ENCODE peak calls at places on chromosomes 16 and 17, in seven cellular contexts. A is heart left ventricle, G is uterus, V is H1, D is gastrocnemius medialis, I is esophagus muscularis mucosa, N is adrenal gland. J is an unnamed sample.

GRCh38 chr17:8954339-8954738 is 11.2 kb downstream of the PIK3R5 start:
- DNase-seq in G (no peak), N (peak; percentile 57), I (peak; percentile 91), D (peak; percentile 55), V (no peak), A (peak; percentile 77), J (peak; percentile 59)

GRCh38 chr17:42618442-42619150 is 9.1 kb downstream of the TUBG1 start:
- DNase-seq in N (peak; percentile 57), A (peak; percentile 82), G (peak; percentile 18), D (peak; percentile 97), I (no peak), V (peak; percentile 77), J (peak; percentile 73)

GRCh38 chr16:20879175-20880053 is 20.7 kb downstream of the DCUN1D3 start:
- DNase-seq in N (no peak), I (no peak), D (no peak), G (no peak), V (no peak), A (no peak), J (no peak)

GRCh38 chr17:13995856-13996635 is 73.3 kb upstream of the COX10 start:
- DNase-seq in A (no peak), D (no peak), I (no peak), N (no peak), G (no peak), V (no peak), J (no peak)

GRCh38 chr16:81069063-81069462 is 8.0 kb downstream of the C16orf46 start:
- DNase-seq in G (no peak), I (no peak), D (no peak), N (no peak), V (no peak), A (no peak), J (no peak)

GRCh38 chr16:3640207-3640606 is 14.3 kb upstream of the DNASE1 start:
- DNase-seq in I (no peak), G (no peak), N (no peak), D (no peak), A (no peak), V (peak; percentile 39), J (no peak)

GRCh38 chr16:56614549-56614991 is 6.2 kb downstream of the MT2A start:
- DNase-seq in N (no peak), V (no peak), I (no peak), G (no peak), A (no peak), D (no peak), J (no peak)

GRCh38 chr16:88264641-88265285 is 118.0 kb upstream of the ZNF469 start:
- DNase-seq in A (peak; percentile 95), V (peak; percentile 70), I (peak; percentile 98), D (peak; percentile 99), G (peak; percentile 97), N (peak; percentile 96), J (peak; percentile 86)

GRCh38 chr17:51391992-51392654 is 131.8 kb downstream of the UTP18 start:
- DNase-seq in G (no peak), V (no peak), A (no peak), N (no peak), I (no peak), D (no peak), J (no peak)

GRCh38 chr17:75658237-75658636 is 8.7 kb downstream of the RECQL5 start:
- DNase-seq in G (no peak), V (no peak), N (no peak), I (no peak), D (no peak), A (no peak), J (no peak)

GRCh38 chr17:75652934-75653549 is 13.9 kb downstream of the RECQL5 start:
- DNase-seq in N (no peak), A (no peak), I (no peak), G (no peak), D (no peak), V (peak; percentile 77), J (no peak)

GRCh38 chr17:75650874-75651273 is 16.1 kb downstream of the RECQL5 start:
- DNase-seq in I (no peak), V (no peak), G (no peak), A (no peak), N (no peak), D (no peak), J (no peak)

GRCh38 chr17:75652341-75652740 is 14.6 kb downstream of the RECQL5 start:
- DNase-seq in V (no peak), N (no peak), I (no peak), A (no peak), D (no peak), G (no peak), J (no peak)

DNA sequence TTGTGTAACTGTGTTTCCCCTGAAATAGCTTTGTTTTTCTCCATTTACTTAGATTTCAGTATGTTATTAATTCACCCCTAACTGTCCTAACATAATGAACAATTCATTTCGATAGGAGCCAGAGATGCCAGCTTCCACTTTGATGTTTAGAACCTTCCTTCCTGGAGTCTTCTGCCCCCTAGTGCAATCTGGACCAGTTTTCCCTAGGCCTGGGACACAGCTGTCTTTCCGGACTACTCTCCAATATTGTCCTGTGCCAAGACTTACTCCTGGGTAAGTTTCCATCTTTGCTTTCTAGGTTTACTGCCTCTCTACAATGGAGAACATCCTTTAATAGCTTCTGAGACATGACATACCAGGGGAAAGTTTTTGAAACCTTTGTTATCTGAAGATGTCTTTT is 12.8 kb downstream of the RECQL5 start:
- DNase-seq in A (no peak), V (no peak), G (no peak), N (no peak), I (no peak), D (no peak), J (no peak)
- H3K4me3 ChIP-seq in A (no peak overlapping the region), V (no peak overlapping the region), G (no peak overlapping the region), N (no peak overlapping the region), I (no peak overlapping the region), D (no peak overlapping the region), J (no peak overlapping the region)

DNA sequence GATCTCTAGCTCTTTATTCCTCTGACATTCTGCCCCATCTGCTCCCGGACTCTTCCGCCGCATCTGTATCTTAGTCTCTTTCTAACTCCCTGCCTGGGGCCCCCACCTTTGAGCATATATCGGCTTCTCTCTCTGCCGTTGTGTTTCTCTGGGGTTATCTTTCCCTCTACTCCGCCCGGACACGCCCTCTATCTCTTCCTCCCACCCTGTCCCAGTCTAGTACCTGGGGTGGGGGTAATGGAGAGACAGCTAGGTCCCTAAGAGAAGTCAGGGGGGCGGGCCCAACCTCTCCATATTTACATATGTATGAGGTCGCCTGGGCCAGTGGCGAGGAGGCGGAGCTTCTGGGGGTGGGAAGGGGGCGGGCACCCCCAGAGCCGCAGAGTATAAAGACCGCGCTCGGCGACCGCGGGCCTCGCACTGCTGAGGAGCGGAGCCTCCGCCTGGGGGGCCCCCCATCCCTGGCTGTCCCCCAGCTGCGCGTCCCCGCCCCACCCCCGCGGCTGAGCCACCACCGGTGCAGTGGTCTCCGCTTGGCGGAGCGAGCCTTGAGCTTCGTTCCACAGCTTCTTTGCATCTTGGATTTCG is at the start of gene ATP1B2:
- DNase-seq in G (peak; percentile 72), I (no peak), N (peak; percentile 83), V (peak; percentile 90), A (peak; percentile 86), D (peak; percentile 42), J (peak; percentile 75)
- TF ChIP-seq POLR2A in G (no peak), I (no peak), N (no peak), V (peak; percentile 81), A (no peak), D (no peak), J (no peak)

GRCh38 chr16:58497468-58497867 is 2.5 kb upstream of the NDRG4 start:
- DNase-seq in G (no peak), A (peak; percentile 19), D (no peak), N (no peak), I (no peak), V (no peak), J (no peak)

GRCh38 chr16:58495861-58496331 is 4.0 kb upstream of the NDRG4 start:
- DNase-seq in N (no peak), I (no peak), D (no peak), G (no peak), V (no peak), A (peak; percentile 28), J (no peak)

GRCh38 chr16:58492735-58493134 is 7.2 kb upstream of the NDRG4 start:
- DNase-seq in D (no peak), N (no peak), G (no peak), A (no peak), V (no peak), I (no peak), J (no peak)

GRCh38 chr16:58493756-58494431 is 6.0 kb upstream of the NDRG4 start:
- DNase-seq in D (no peak), N (no peak), A (peak; percentile 21), V (no peak), G (no peak), I (no peak), J (no peak)

GRCh38 chr16:58494981-58495860 is 4.7 kb upstream of the NDRG4 start:
- DNase-seq in A (peak; percentile 88), I (no peak), D (no peak), N (peak; percentile 92), G (peak; percentile 74), V (peak; percentile 79), J (peak; percentile 43)
- H3K4me3 ChIP-seq in A (peak overlapping the region; percentile 23), I (peak overlapping the region; percentile 23), D (no peak overlapping the region), N (no peak overlapping the region), G (no peak overlapping the region), V (peak overlapping the region; percentile 2), J (no peak overlapping the region)

GRCh38 chr16:89709716-89710480 is 8.4 kb upstream of the SPATA2L start:
- DNase-seq in A (no peak), I (no peak), D (no peak), N (no peak), V (no peak), G (no peak), J (no peak)
- TF ChIP-seq POLR2A in A (no peak), I (no peak), D (no peak), N (no peak), V (no peak), G (no peak), J (no peak)

GRCh38 chr17:76686538-76687277 is 24.1 kb downstream of the MXRA7 start:
- DNase-seq in V (no peak), N (peak; percentile 28), G (no peak), I (no peak), D (no peak), A (peak; percentile 42), J (no peak)
- H3K4me3 ChIP-seq in V (no peak overlapping the region), N (no peak overlapping the region), G (no peak overlapping the region), I (peak overlapping the region; percentile 8), D (no peak overlapping the region), A (no peak overlapping the region), J (no peak overlapping the region)

DNA sequence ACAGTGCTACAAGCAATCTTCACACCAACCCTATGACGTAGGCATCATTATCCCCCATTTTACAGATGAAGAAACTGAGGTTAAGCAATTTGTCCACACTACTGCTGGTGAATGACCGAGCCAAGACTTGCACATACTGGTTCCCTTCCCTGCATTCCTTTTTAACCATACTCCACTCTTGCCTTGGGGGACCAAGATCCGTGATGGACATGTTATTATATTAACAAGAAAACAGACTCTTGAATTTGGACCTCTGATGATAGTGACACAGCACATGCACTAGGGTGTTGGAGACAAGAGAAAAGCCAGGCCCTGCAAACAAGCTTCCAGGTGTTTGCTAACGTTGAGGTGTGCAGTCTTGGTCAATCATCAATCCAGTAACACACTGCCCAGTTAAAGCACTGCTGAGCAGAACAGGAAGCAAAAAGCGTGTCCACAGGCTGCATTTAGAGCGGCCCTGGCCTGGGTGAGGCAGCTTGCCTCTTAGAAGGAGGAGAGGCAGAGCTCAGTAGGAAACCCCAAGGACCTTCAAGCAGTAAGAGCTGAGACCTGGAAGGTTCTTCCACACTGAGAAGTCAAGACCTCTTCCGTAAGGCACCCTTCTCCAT is 36.7 kb downstream of the HNF1B start:
- DNase-seq in D (no peak), V (no peak), I (no peak), N (no peak), A (no peak), G (no peak), J (peak; percentile 82)
- TF ChIP-seq POLR2A in D (no peak), V (no peak), I (no peak), N (no peak), A (no peak), G (no peak), J (peak; percentile 83)

GRCh38 chr16:13148294-13148693 is 246.9 kb downstream of the SHISA9 start:
- DNase-seq in G (no peak), N (no peak), I (no peak), D (no peak), V (no peak), A (no peak), J (no peak)
- H3K4me3 ChIP-seq in G (no peak overlapping the region), N (no peak overlapping the region), I (no peak overlapping the region), D (no peak overlapping the region), V (no peak overlapping the region), A (no peak overlapping the region), J (no peak overlapping the region)

J was measured in transverse colon.